ENCODE peak calls at places on chromosomes 7 and 10, in four cellular contexts. K, I, X and O are unnamed samples.

GRCh38 chr7:44208085-44208484 is 7.3 kb downstream of the YKT6 start:
- DNase-seq in K (no peak), I (no peak), X (no peak), O (no peak)

GRCh38 chr7:85222522-85222921 is 35.7 kb upstream of the SEMA3D start:
- DNase-seq in K (no peak), X (no peak), I (no peak), O (no peak)

GRCh38 chr10:20858292-20859124 is 38.6 kb downstream of the NEBL start:
- DNase-seq in K (no peak), I (no peak), X (peak; percentile 53), O (peak; percentile 22)

GRCh38 chr7:91164948-91165845 is 99.0 kb upstream of the FZD1 start:
- DNase-seq in X (peak; percentile 72), I (no peak), K (no peak), O (peak; percentile 92)

GRCh38 chr7:110835209-110835608 is 255.7 kb upstream of the LRRN3 start:
- DNase-seq in X (peak; percentile 47), I (no peak), K (no peak), O (no peak)

GRCh38 chr7:22234247-22234646 is 122.7 kb downstream of the RAPGEF5 start:
- DNase-seq in X (no peak), K (no peak), I (no peak), O (no peak)

GRCh38 chr10:77602231-77602912 is 35.2 kb downstream of the KCNMA1 start:
- DNase-seq in X (peak; percentile 35), I (no peak), K (no peak), O (peak; percentile 86)

GRCh38 chr10:110893559-110894179 is 21.9 kb downstream of the PDCD4 start:
- DNase-seq in I (no peak), X (peak; percentile 74), K (no peak), O (peak; percentile 51)

GRCh38 chr10:3972460-3973366 is 187.7 kb upstream of the KLF6 start:
- DNase-seq in I (no peak), K (no peak), X (no peak), O (no peak)

GRCh38 chr10:130751851-130752250 is 559.7 kb downstream of the TCERG1L start:
- DNase-seq in I (no peak), X (no peak), K (no peak), O (no peak)

GRCh38 chr10:43971981-43972380 is 323.3 kb upstream of the ZNF32 start:
- DNase-seq in K (peak; percentile 26), X (no peak), I (no peak), O (no peak)